ENCODE peak calls at places on chromosome 11, in five cellular contexts. S, C, I, M and V are unnamed samples.

GRCh38 chr11:134065381-134065780 is 3.5 kb upstream of the JAM3 start:
- DNase-seq in S (no peak), C (no peak), M (no peak), I (no peak), V (no peak)

GRCh38 chr11:64268687-64269379 is 15.6 kb downstream of the BAD start:
- DNase-seq in C (peak), M (peak), S (peak), I (no peak), V (peak)

GRCh38 chr11:120543816-120544215 is 32.3 kb downstream of the GRIK4 start:
- DNase-seq in S (no peak), I (no peak), C (no peak), M (no peak), V (no peak)

GRCh38 chr11:32899423-32899822 is 6.8 kb downstream of the QSER1 start:
- DNase-seq in C (no peak), I (no peak), S (no peak), M (no peak), V (no peak)

GRCh38 chr11:35099278-35100018 is 39.5 kb upstream of the CD44 start:
- DNase-seq in S (peak), M (no peak), C (no peak), I (no peak), V (peak)

GRCh38 chr11:133710681-133711240 is 134.6 kb downstream of the SPATA19 start:
- DNase-seq in S (no peak), M (peak), C (no peak), I (no peak), V (no peak)

GRCh38 chr11:35007277-35007676 is 90.9 kb downstream of the PDHX start:
- DNase-seq in S (no peak), I (no peak), C (no peak), M (no peak), V (no peak)

GRCh38 chr11:61636676-61637075 is 43.5 kb upstream of the DAGLA start:
- DNase-seq in M (no peak), S (no peak), I (no peak), C (no peak), V (no peak)

GRCh38 chr11:123145220-123145619 is 49.8 kb downstream of the CLMP start:
- DNase-seq in M (no peak), C (no peak), I (no peak), S (peak), V (peak)

GRCh38 chr11:1757861-1758610 is 5.7 kb downstream of the CTSD start:
- DNase-seq in I (no peak), C (no peak), S (no peak), M (no peak), V (no peak)

GRCh38 chr11:125925247-125925740 is 20.6 kb upstream of the VSIG10L2 start:
- DNase-seq in I (no peak), M (peak), S (no peak), C (no peak), V (no peak)

GRCh38 chr11:65766535-65766934 is 14.2 kb downstream of the AP5B1 start:
- DNase-seq in I (no peak), S (peak), M (no peak), C (no peak), V (peak)

DNA sequence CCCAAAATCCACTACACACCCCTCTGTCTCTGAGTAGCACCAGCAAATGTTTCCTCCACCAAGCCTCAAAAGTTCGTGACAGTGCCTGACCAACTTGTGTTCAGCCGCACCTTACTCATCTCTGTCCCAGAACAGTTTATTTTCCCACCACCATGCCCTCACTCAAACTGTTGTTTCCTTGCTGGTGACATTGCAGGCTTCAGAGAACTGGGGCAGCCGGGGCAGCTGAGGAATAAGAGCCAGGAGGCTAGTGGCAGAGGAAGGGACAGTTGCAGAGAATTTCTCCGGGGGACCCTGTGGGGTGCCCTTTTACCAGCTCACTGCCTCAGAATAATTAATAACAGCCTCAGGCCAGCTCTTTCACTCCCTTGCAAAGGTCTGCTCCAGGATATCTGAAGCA is 709 bp upstream of the KCNE3 start:
- DNase-seq in I (no peak), C (no peak), S (no peak), M (peak), V (no peak)
- H3K4ac ChIP-seq in I (no peak), C (no peak), S (no peak), M (no peak), V (no peak)

DNA sequence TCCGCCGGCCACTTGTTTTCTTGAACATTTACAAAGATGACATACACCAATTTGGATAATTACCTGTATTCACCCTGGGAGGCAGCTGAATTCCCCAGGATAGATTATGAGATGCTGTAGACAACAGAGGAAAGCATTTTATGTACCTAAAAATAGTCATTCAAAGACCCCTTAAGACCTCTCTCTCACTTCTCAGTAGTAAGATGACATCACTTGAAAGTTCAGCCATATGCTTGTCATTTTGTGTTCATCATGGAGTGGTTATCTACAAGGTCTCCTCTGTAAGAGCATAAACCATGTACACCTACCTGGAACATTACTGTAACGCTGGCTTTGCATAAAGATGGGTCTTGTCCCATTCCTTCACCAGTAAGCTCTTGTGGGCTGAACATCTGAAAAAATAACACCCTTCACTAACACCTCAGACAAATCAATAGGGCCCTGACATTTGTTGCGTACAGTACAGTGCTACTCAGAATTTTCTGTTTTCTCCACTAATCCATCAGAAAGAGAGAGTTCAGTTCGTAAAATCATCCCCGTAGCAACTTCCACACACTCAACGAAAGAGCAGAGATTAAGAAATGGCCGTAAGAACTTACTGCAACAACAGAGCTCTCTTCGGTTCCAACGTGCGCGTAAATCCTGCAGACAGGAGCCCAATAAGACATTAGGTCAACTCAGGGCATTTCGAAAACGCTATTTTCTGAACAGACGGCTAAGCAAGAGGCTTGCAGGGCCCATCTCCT is 15.6 kb upstream of the WDR74 start:
- DNase-seq in M (no peak), C (no peak), I (no peak), S (no peak), V (no peak)
- H3K4ac ChIP-seq in M (peak), C (no peak), I (no peak), S (peak), V (no peak)

DNA sequence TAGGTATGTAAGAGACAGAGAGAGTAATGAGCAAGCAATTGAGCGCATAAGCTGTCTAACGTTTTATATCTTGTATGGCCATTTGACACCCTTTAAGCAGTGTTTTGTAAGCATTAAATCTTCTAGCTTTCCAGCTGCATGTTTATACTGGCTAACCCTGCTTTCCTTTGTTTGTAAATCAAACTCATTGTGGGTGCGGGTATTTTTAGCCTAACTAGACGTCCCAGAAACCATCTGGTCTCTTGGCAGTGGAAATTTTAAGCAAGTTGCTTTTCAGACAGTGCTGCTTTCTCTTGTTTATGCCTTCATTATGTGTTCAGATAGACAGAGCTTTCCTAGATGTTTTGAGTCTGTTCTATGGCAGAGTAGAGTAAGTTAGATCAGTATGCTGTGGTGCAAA is 73.5 kb downstream of the RNF169 start:
- DNase-seq in M (no peak), C (no peak), I (no peak), S (peak), V (peak)
- H3K4ac ChIP-seq in M (no peak), C (no peak), I (no peak), S (peak), V (no peak)

GRCh38 chr11:10307411-10308207 is 2.7 kb downstream of the ADM start:
- DNase-seq in C (peak), I (peak), S (peak), M (peak), V (peak)

GRCh38 chr11:10305262-10305963 is 540 bp downstream of the ADM start:
- DNase-seq in C (peak), M (peak), I (no peak), S (peak), V (no peak)

GRCh38 chr11:10305964-10306918 is 1.4 kb downstream of the ADM start:
- DNase-seq in M (peak), S (peak), I (no peak), C (peak), V (peak)

GRCh38 chr11:10308208-10308954 is 3.5 kb downstream of the ADM start:
- DNase-seq in I (no peak), C (no peak), S (peak), M (peak), V (peak)

GRCh38 chr11:10307022-10307410 is 2.1 kb downstream of the ADM start:
- DNase-seq in S (no peak), I (no peak), M (no peak), C (no peak), V (no peak)
- H3K4ac ChIP-seq in S (peak), I (no peak), M (no peak), C (no peak), V (no peak)

GRCh38 chr11:85869776-85870175 is 14.6 kb downstream of the CCDC83 start:
- DNase-seq in M (no peak), I (no peak), S (no peak), C (no peak), V (no peak)

GRCh38 chr11:85863855-85864254 is 8.7 kb downstream of the CCDC83 start:
- DNase-seq in C (no peak), M (no peak), I (no peak), S (no peak), V (no peak)

GRCh38 chr11:85866137-85866827 is 11.1 kb downstream of the CCDC83 start:
- DNase-seq in C (no peak), M (no peak), S (no peak), I (no peak), V (no peak)

DNA sequence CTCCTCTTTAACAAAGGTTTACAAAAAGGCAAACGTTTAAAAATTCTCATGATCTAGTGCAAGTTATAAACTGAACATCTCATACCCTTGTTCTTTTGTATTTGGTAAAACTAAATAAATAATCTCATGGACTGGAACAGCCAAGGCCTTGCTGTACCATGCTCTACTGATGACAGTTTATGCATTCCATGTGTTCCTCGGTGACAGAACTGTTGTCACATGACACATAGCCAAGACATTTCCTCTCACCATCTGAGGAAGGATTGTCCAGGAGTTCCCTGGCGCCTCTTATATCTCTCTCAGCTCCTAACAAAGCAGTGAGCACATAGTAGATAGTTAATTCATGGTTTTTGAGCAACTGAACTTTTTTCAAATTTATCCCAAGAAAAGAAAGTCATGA is 12.6 kb downstream of the CCDC83 start:
- DNase-seq in I (no peak), C (no peak), S (peak), M (no peak), V (peak)
- H3K4ac ChIP-seq in I (no peak), C (no peak), S (peak), M (no peak), V (no peak)